ENCODE peak calls at places on chromosomes 11 and 22, in five cellular contexts. One of them, this sample, is unnamed.

GRCh38 chr22:40121463-40121862 is 56.3 kb upstream of the TNRC6B start:
- DNase-seq in uterus: no peak
- DNase-seq in PC-3: no peak
- DNase-seq in GM13977: no peak
- DNase-seq in lower leg skin: no peak
- DNase-seq in this sample: no peak

GRCh38 chr22:38289583-38290082 is 16.8 kb upstream of the TMEM184B start:
- DNase-seq in lower leg skin: no peak
- DNase-seq in PC-3: no peak
- DNase-seq in uterus: no peak
- DNase-seq in GM13977: no peak
- DNase-seq in this sample: no peak

GRCh38 chr11:61791737-61792309 is 576 bp downstream of the TMEM258 start:
- DNase-seq in uterus: peak
- DNase-seq in GM13977: peak
- DNase-seq in lower leg skin: no peak
- DNase-seq in PC-3: peak
- DNase-seq in this sample: peak

GRCh38 chr11:73414977-73415492 is 38.8 kb downstream of the RELT start:
- DNase-seq in PC-3: no peak
- DNase-seq in GM13977: no peak
- DNase-seq in lower leg skin: no peak
- DNase-seq in uterus: no peak
- DNase-seq in this sample: no peak

GRCh38 chr11:126339073-126339865 is 16.2 kb upstream of the ST3GAL4 start:
- DNase-seq in lower leg skin: no peak
- DNase-seq in GM13977: no peak
- DNase-seq in PC-3: no peak
- DNase-seq in uterus: no peak
- DNase-seq in this sample: no peak

GRCh38 chr11:91731051-91731450 is 493.6 kb upstream of the FAT3 start:
- DNase-seq in GM13977: no peak
- DNase-seq in PC-3: no peak
- DNase-seq in uterus: no peak
- DNase-seq in lower leg skin: no peak
- DNase-seq in this sample: no peak

GRCh38 chr11:96342131-96342970 is 644 bp downstream of the MAML2 start:
- DNase-seq in uterus: no peak
- DNase-seq in lower leg skin: no peak
- DNase-seq in PC-3: peak
- DNase-seq in GM13977: no peak
- DNase-seq in this sample: no peak

GRCh38 chr22:30863161-30863833 is 105.3 kb downstream of the MORC2 start:
- DNase-seq in PC-3: no peak
- DNase-seq in lower leg skin: peak
- DNase-seq in uterus: no peak
- DNase-seq in GM13977: no peak
- DNase-seq in this sample: no peak

GRCh38 chr22:46536559-46537220 is 730 bp downstream of the CELSR1 start:
- DNase-seq in uterus: no peak
- DNase-seq in PC-3: no peak
- DNase-seq in GM13977: no peak
- DNase-seq in lower leg skin: no peak
- DNase-seq in this sample: no peak

GRCh38 chr22:48536691-48537591 is 1290.7 kb downstream of the BRD1 start:
- DNase-seq in PC-3: no peak
- DNase-seq in GM13977: no peak
- DNase-seq in uterus: no peak
- DNase-seq in lower leg skin: no peak
- DNase-seq in this sample: no peak

GRCh38 chr11:45323598-45324249 is 37.6 kb upstream of the SYT13 start:
- DNase-seq in uterus: no peak
- DNase-seq in GM13977: no peak
- DNase-seq in PC-3: no peak
- DNase-seq in lower leg skin: no peak
- DNase-seq in this sample: no peak
- TF ChIP-seq CTCF in uterus: no peak
- TF ChIP-seq CTCF in GM13977: no peak
- TF ChIP-seq CTCF in PC-3: no peak
- TF ChIP-seq CTCF in lower leg skin: no peak
- TF ChIP-seq CTCF in this sample: no peak

GRCh38 chr22:31952094-31952401 is 7.7 kb downstream of the YWHAH start:
- DNase-seq in lower leg skin: no peak
- DNase-seq in PC-3: no peak
- DNase-seq in uterus: no peak
- DNase-seq in GM13977: no peak
- DNase-seq in this sample: no peak
- TF ChIP-seq CTCF in lower leg skin: no peak
- TF ChIP-seq CTCF in PC-3: no peak
- TF ChIP-seq CTCF in uterus: no peak
- TF ChIP-seq CTCF in GM13977: peak
- TF ChIP-seq CTCF in this sample: no peak

GRCh38 chr22:24506802-24507438 is 11.8 kb downstream of the UPB1 start:
- DNase-seq in PC-3: peak
- DNase-seq in GM13977: no peak
- DNase-seq in lower leg skin: no peak
- DNase-seq in uterus: no peak
- DNase-seq in this sample: no peak

GRCh38 chr22:24503851-24504170 is 8.7 kb downstream of the UPB1 start:
- DNase-seq in lower leg skin: no peak
- DNase-seq in uterus: no peak
- DNase-seq in GM13977: no peak
- DNase-seq in PC-3: no peak
- DNase-seq in this sample: no peak

GRCh38 chr22:24510694-24511625 is 15.8 kb downstream of the UPB1 start:
- DNase-seq in PC-3: no peak
- DNase-seq in uterus: no peak
- DNase-seq in GM13977: no peak
- DNase-seq in lower leg skin: no peak
- DNase-seq in this sample: no peak

GRCh38 chr22:24505337-24505736 is 10.2 kb downstream of the UPB1 start:
- DNase-seq in GM13977: no peak
- DNase-seq in lower leg skin: no peak
- DNase-seq in PC-3: no peak
- DNase-seq in uterus: no peak
- DNase-seq in this sample: no peak

GRCh38 chr22:24507742-24508141 is 12.6 kb downstream of the UPB1 start:
- DNase-seq in uterus: no peak
- DNase-seq in GM13977: no peak
- DNase-seq in PC-3: no peak
- DNase-seq in lower leg skin: no peak
- DNase-seq in this sample: no peak
- TF ChIP-seq CTCF in uterus: no peak
- TF ChIP-seq CTCF in GM13977: peak
- TF ChIP-seq CTCF in PC-3: no peak
- TF ChIP-seq CTCF in lower leg skin: no peak
- TF ChIP-seq CTCF in this sample: no peak

DNA sequence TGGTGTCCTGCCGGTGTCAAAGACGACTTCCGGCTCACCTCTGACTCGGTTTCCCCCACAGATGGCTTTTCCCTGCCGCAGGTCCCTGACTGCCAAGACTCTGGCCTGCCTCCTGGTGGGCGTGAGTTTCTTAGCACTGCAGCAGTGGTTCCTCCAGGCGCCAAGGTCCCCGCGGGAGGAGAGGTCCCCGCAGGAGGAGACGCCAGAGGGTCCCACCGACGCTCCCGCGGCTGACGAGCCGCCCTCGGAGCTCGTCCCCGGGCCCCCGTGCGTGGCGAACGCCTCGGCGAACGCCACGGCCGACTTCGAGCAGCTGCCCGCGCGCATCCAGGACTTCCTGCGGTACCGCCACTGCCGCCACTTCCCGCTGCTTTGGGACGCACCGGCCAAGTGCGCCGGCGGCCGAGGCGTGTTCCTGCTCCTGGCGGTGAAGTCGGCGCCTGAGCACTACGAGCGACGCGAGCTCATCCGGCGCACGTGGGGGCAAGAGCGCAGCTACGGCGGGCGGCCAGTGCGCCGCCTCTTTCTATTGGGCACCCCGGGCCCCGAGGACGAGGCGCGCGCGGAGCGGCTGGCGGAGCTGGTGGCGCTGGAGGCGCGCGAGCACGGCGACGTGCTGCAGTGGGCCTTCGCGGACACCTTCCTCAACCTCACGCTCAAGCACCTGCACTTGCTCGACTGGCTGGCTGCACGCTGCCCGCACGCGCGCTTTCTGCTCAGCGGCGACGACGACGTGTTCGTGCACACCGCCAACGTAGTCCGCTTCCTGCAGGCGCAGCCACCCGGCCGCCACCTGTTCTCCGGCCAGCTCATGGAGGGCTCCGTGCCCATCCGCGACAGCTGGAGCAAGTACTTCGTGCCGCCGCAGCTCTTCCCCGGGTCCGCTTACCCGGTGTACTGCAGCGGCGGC is 5.5 kb downstream of the B3GNT6 start:
- DNase-seq in PC-3: no peak
- DNase-seq in uterus: no peak
- DNase-seq in GM13977: peak
- DNase-seq in lower leg skin: no peak
- DNase-seq in this sample: no peak
- TF ChIP-seq CTCF in PC-3: peak
- TF ChIP-seq CTCF in uterus: peak
- TF ChIP-seq CTCF in GM13977: peak
- TF ChIP-seq CTCF in lower leg skin: no peak
- TF ChIP-seq CTCF in this sample: no peak

GRCh38 chr11:113690619-113691569 is 15.2 kb downstream of the TMPRSS5 start:
- DNase-seq in uterus: no peak
- DNase-seq in PC-3: peak
- DNase-seq in lower leg skin: no peak
- DNase-seq in GM13977: peak
- DNase-seq in this sample: no peak
- TF ChIP-seq CTCF in uterus: no peak
- TF ChIP-seq CTCF in PC-3: peak
- TF ChIP-seq CTCF in lower leg skin: no peak
- TF ChIP-seq CTCF in GM13977: peak
- TF ChIP-seq CTCF in this sample: no peak

GRCh38 chr11:11078344-11078743 is 220.5 kb upstream of the ZBED5 start:
- DNase-seq in lower leg skin: no peak
- DNase-seq in uterus: no peak
- DNase-seq in PC-3: peak
- DNase-seq in GM13977: no peak
- DNase-seq in this sample: no peak
- TF ChIP-seq CTCF in lower leg skin: no peak
- TF ChIP-seq CTCF in uterus: peak
- TF ChIP-seq CTCF in PC-3: peak
- TF ChIP-seq CTCF in GM13977: no peak
- TF ChIP-seq CTCF in this sample: no peak

GRCh38 chr11:114776956-114777355 is 98.6 kb downstream of the NXPE2 start:
- DNase-seq in uterus: no peak
- DNase-seq in PC-3: no peak
- DNase-seq in lower leg skin: no peak
- DNase-seq in GM13977: peak
- DNase-seq in this sample: no peak

GRCh38 chr11:114782650-114783310 is 104.5 kb downstream of the NXPE2 start:
- DNase-seq in uterus: no peak
- DNase-seq in GM13977: no peak
- DNase-seq in PC-3: no peak
- DNase-seq in lower leg skin: no peak
- DNase-seq in this sample: no peak

GRCh38 chr11:114774599-114775365 is 96.5 kb downstream of the NXPE2 start:
- DNase-seq in lower leg skin: no peak
- DNase-seq in GM13977: peak
- DNase-seq in PC-3: peak
- DNase-seq in uterus: no peak
- DNase-seq in this sample: no peak

GRCh38 chr11:114775849-114776621 is 97.7 kb downstream of the NXPE2 start:
- DNase-seq in lower leg skin: no peak
- DNase-seq in uterus: no peak
- DNase-seq in PC-3: no peak
- DNase-seq in GM13977: no peak
- DNase-seq in this sample: no peak

GRCh38 chr11:114779189-114779588 is 100.9 kb downstream of the NXPE2 start:
- DNase-seq in lower leg skin: no peak
- DNase-seq in GM13977: no peak
- DNase-seq in PC-3: no peak
- DNase-seq in uterus: no peak
- DNase-seq in this sample: no peak
- TF ChIP-seq CTCF in lower leg skin: no peak
- TF ChIP-seq CTCF in GM13977: no peak
- TF ChIP-seq CTCF in PC-3: no peak
- TF ChIP-seq CTCF in uterus: no peak
- TF ChIP-seq CTCF in this sample: no peak

GRCh38 chr22:36773935-36774334 is 2.0 kb downstream of the IFT27 start:
- DNase-seq in lower leg skin: no peak
- DNase-seq in GM13977: no peak
- DNase-seq in uterus: no peak
- DNase-seq in PC-3: peak
- DNase-seq in this sample: no peak
- TF ChIP-seq CTCF in lower leg skin: no peak
- TF ChIP-seq CTCF in GM13977: peak
- TF ChIP-seq CTCF in uterus: peak
- TF ChIP-seq CTCF in PC-3: peak
- TF ChIP-seq CTCF in this sample: no peak

DNA sequence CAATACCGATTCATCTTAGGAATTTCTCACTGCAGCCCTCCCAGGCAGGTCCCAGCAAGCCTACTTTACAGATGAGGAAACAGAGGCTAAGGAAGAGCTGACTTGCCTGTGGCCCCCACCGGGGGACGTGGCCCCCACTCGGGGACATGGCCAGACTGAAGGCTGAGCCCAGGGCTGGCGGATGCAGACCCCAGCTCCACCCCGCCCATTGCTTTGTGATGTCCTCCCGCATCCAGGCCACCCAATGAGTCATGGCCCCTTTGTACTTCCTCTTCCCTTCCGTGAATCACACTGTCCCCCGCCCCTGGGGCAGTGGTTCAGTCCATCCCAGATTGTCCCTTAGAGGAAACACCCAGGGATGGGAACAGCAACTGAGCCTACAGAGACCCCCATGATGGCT is 116.0 kb upstream of the ANO1 start:
- DNase-seq in lower leg skin: no peak
- DNase-seq in GM13977: no peak
- DNase-seq in PC-3: peak
- DNase-seq in uterus: no peak
- DNase-seq in this sample: no peak
- TF ChIP-seq CTCF in lower leg skin: no peak
- TF ChIP-seq CTCF in GM13977: no peak
- TF ChIP-seq CTCF in PC-3: no peak
- TF ChIP-seq CTCF in uterus: no peak
- TF ChIP-seq CTCF in this sample: no peak

GRCh38 chr11:132186699-132187098 is 816.3 kb downstream of the NTM start:
- DNase-seq in GM13977: no peak
- DNase-seq in PC-3: no peak
- DNase-seq in lower leg skin: no peak
- DNase-seq in uterus: no peak
- DNase-seq in this sample: no peak
- TF ChIP-seq CTCF in GM13977: peak
- TF ChIP-seq CTCF in PC-3: peak
- TF ChIP-seq CTCF in lower leg skin: no peak
- TF ChIP-seq CTCF in uterus: no peak
- TF ChIP-seq CTCF in this sample: no peak